ENCODE peak calls at places on chromosomes 12 and 14, in five cellular contexts. R is adrenal gland, T is breast epithelium, C is heart left ventricle, Q is heart right ventricle. J is an unnamed sample.

GRCh38 chr12:117328556-117329100 is 32.8 kb downstream of the NOS1 start:
- DNase-seq in R (no peak), Q (no peak), C (no peak), T (no peak), J (no peak)

GRCh38 chr14:54803926-54804719 is 98.5 kb downstream of the GCH1 start:
- DNase-seq in R (no peak), T (no peak), Q (no peak), C (no peak), J (no peak)

GRCh38 chr12:6547987-6548386 is 7.9 kb downstream of the IFFO1 start:
- DNase-seq in Q (peak; percentile 35), R (no peak), C (no peak), T (no peak), J (no peak)

GRCh38 chr14:100291305-100292075 is 14.8 kb downstream of the SLC25A29 start:
- DNase-seq in R (peak; percentile 13), C (no peak), Q (no peak), T (peak; percentile 30), J (no peak)

GRCh38 chr14:71720978-71721624 is 211.1 kb upstream of the RGS6 start:
- DNase-seq in C (peak; percentile 41), T (no peak), R (peak; percentile 60), Q (no peak), J (peak; percentile 7)

GRCh38 chr12:55019784-55020183 is at the start of gene NEUROD4:
- DNase-seq in C (peak; percentile 21), T (no peak), Q (no peak), R (peak; percentile 54), J (no peak)

GRCh38 chr14:50830044-50830931 is 674 bp downstream of the NIN start:
- DNase-seq in Q (peak; percentile 60), R (peak; percentile 46), T (peak; percentile 54), C (peak; percentile 78), J (peak; percentile 41)

GRCh38 chr12:121392325-121392716 is 7.6 kb upstream of the RNF34 start:
- DNase-seq in Q (no peak), R (no peak), C (no peak), T (no peak), J (no peak)

GRCh38 chr12:122875590-122876220 is 20.2 kb downstream of the VPS37B start:
- DNase-seq in Q (no peak), R (peak; percentile 4), C (no peak), T (no peak), J (no peak)

GRCh38 chr12:108519558-108519957 is 4.5 kb downstream of the FICD start:
- DNase-seq in T (no peak), Q (no peak), C (no peak), R (no peak), J (no peak)

GRCh38 chr12:122651520-122652224 is 51.5 kb downstream of the HCAR2 start:
- DNase-seq in R (no peak), T (peak; percentile 24), Q (no peak), C (no peak), J (peak; percentile 78)

GRCh38 chr12:32431025-32431424 is 31.7 kb downstream of the FGD4 start:
- DNase-seq in R (no peak), T (no peak), C (no peak), Q (no peak), J (no peak)

GRCh38 chr14:100067971-100068959 is 3.0 kb downstream of the EVL start:
- DNase-seq in C (peak; percentile 39), T (no peak), R (peak; percentile 40), Q (peak; percentile 20), J (peak; percentile 61)

GRCh38 chr12:52645982-52646381 is 6.0 kb downstream of the KRT2 start:
- DNase-seq in Q (no peak), C (no peak), T (no peak), R (no peak), J (no peak)

GRCh38 chr14:63499701-63500250 is 43.4 kb downstream of the PPP2R5E start:
- DNase-seq in Q (no peak), R (peak; percentile 24), C (no peak), T (no peak), J (no peak)

GRCh38 chr14:49778421-49778820 is 10.5 kb downstream of the KLHDC2 start:
- DNase-seq in Q (no peak), R (no peak), T (no peak), C (no peak), J (no peak)

GRCh38 chr14:65025818-65026217 is 39.1 kb downstream of the FNTB start:
- DNase-seq in C (no peak), R (no peak), T (no peak), Q (no peak), J (no peak)

GRCh38 chr14:90060312-90060964 is 1.4 kb upstream of the KCNK13 start:
- DNase-seq in R (no peak), T (no peak), C (peak; percentile 24), Q (peak; percentile 61), J (no peak)

GRCh38 chr12:24127919-24128721 is 178.7 kb upstream of the SOX5 start:
- DNase-seq in C (no peak), R (no peak), T (no peak), Q (no peak), J (no peak)

GRCh38 chr12:56104815-56105476 is 587 bp downstream of the PA2G4 start:
- DNase-seq in R (no peak), C (no peak), T (no peak), Q (no peak), J (no peak)

GRCh38 chr12:57218030-57218853 is 1.6 kb downstream of the NXPH4 start:
- DNase-seq in R (no peak), Q (no peak), C (no peak), T (no peak), J (no peak)
- H3K27me3 ChIP-seq in R (peaks cover 67% of the 10 kb centered on the region), Q (peaks cover 98% of the 10 kb centered on the region), C (peaks cover 16% of the 10 kb centered on the region), T (peaks cover 12% of the 10 kb centered on the region), J (no peaks in the 10 kb centered on the region)

DNA sequence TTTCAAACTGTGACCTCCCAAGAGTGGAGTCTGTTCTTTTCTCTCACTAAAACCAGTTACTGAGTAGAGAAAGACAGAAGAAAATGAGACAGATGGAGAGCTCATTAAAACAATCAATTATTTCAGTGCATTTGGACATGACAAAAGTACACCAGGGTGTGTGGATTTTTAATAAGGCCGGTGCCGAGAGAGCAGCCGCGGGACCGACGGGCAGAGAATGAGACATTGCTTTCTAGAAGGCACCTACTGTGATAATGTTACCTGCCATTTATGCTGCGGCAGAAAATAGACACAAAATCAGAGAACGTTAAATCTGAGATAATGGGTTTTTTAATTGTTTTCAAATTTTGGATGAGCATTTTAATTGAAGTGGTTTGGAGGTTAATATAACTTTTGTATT is 70.7 kb downstream of the HSPB8 start:
- DNase-seq in Q (no peak), R (no peak), T (no peak), C (no peak), J (no peak)
- TF ChIP-seq CTCF in Q (no peak), R (no peak), T (no peak), C (no peak), J (no peak)

DNA sequence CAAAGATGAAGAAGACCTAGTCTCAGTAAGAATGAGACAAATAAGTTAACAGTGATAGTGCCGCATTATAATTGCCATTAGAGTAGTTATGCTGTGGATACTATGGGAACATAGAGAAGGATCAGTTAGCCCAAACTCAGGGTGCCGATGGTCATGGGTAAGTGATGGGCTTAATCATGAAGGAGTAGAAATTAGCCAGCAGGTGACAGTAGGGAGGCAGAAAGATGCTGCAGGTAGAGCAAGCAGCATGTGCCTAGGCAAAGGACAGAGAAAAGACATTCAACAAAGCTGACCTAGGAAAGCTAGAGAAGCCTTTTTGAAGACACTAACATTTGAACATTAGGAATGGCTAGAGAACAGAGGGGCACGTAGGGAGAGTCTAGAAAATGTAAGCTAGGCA is 30.6 kb upstream of the PTPRQ start:
- DNase-seq in R (no peak), C (no peak), T (no peak), Q (no peak), J (no peak)
- H3K27me3 ChIP-seq in R (no peaks in the 10 kb centered on the region), C (no peaks in the 10 kb centered on the region), T (no peaks in the 10 kb centered on the region), Q (no peaks in the 10 kb centered on the region), J (no peaks in the 10 kb centered on the region)

GRCh38 chr14:91906374-91906773 is 39.0 kb upstream of the TC2N start:
- DNase-seq in T (no peak), C (no peak), R (no peak), Q (no peak), J (no peak)

GRCh38 chr14:91912035-91912434 is 35.5 kb downstream of the FBLN5 start:
- DNase-seq in C (no peak), R (no peak), T (no peak), Q (no peak), J (no peak)

GRCh38 chr14:91910201-91910600 is 37.3 kb downstream of the FBLN5 start:
- DNase-seq in Q (no peak), T (no peak), C (no peak), R (no peak), J (no peak)

GRCh38 chr14:91911474-91912032 is 35.9 kb downstream of the FBLN5 start:
- DNase-seq in Q (no peak), T (no peak), C (no peak), R (no peak), J (no peak)
- TF ChIP-seq CTCF in Q (peak; percentile 38), T (peak; percentile 49), C (peak; percentile 47), R (peak; percentile 39), J (peak; percentile 68)

DNA sequence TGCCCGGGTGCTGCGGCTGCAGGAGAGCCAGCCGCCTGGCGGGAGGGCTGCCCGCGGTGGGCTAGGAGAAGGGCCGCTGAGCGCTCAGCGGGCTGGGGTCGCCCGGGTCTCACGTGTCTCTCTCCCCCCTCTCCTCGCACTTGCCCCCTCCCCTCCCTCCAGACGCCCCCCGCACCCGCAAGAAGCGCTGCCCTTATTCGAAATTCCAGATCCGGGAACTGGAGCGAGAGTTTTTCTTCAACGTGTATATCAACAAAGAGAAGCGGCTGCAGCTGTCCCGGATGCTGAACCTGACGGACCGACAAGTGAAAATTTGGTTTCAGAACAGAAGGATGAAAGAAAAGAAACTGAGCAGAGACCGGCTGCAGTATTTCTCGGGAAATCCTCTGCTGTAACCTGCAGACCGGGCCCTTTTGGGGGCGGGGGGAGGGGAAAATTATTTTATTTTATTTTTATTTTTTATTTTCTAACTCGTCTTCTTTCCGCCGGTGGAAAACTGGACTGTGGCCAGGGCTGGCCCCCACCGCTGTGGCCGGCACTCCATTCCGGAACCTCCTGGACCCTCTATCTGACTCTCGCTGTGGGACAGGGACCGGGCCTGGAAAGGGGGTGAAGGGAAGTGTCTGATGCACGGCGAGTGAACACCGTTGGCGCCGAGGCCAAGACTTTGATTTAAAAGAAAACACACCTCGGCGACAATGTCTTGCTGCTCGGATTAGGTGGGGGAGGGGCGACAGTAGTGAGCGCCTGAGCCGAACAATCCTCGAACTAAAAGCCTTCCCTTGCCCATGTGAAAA is 463 bp upstream of the HOTAIR start:
- DNase-seq in R (no peak), T (no peak), C (no peak), Q (no peak), J (no peak)
- H3K27me3 ChIP-seq in R (peaks cover 89% of the 10 kb centered on the region), T (peaks cover 11% of the 10 kb centered on the region), C (peaks cover 83% of the 10 kb centered on the region), Q (peaks cover 100% of the 10 kb centered on the region), J (no peaks in the 10 kb centered on the region)

GRCh38 chr14:20564501-20564997 is 3.7 kb upstream of the RNASE9 start:
- DNase-seq in Q (no peak), C (no peak), R (no peak), T (no peak), J (no peak)

GRCh38 chr14:20568393-20568792 is 7.5 kb upstream of the RNASE9 start:
- DNase-seq in T (no peak), C (no peak), R (no peak), Q (no peak), J (no peak)

GRCh38 chr14:20563966-20564365 is 3.1 kb upstream of the RNASE9 start:
- DNase-seq in Q (no peak), R (no peak), T (no peak), C (no peak), J (no peak)

DNA sequence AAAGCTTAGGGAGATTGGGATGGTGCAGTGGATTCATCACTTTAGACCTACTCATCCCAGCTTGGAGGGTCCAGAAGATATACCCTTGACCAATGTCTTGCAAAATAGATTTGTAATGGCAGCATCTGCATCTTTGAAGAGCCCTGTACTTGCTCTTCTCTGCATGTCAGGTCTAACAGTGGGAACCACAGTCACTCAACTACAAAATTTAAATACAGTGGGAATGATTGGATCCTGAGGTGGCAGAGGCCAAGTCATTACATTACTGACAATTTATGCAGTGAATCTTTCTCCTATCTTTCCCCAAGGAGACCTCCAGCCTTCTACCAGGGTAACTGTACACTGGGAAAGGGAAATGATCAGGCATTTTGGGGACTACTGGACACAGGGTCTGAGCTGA is 8.2 kb upstream of the RNASE9 start:
- DNase-seq in T (no peak), Q (no peak), C (no peak), R (no peak), J (no peak)
- TF ChIP-seq CTCF in T (no peak), Q (no peak), C (no peak), R (no peak), J (no peak)